ENCODE peak calls at places on chromosomes 2 and 18, in seven cellular contexts. U is K562, Z is HCT116, K is SK-N-SH, Y is H1, L is GM12878, D is HepG2. H is an unnamed sample.

GRCh38 chr2:1051075-1051474 is 100.4 kb downstream of the SNTG2 start:
- DNase-seq in U (no peak), Z (peak), K (peak), Y (no peak), L (no peak), D (peak), H (peak)

GRCh38 chr18:10841203-10841602 is 308.2 kb downstream of the PIEZO2 start:
- DNase-seq in U (no peak), Z (no peak), K (no peak), Y (no peak), L (no peak), D (no peak), H (no peak)

GRCh38 chr2:133817680-133818566 is 249.7 kb upstream of the NCKAP5 start:
- DNase-seq in U (no peak), Z (peak), K (peak), Y (no peak), L (no peak), D (peak), H (no peak)

GRCh38 chr2:229708335-229708734 is 6.0 kb downstream of the DNER start:
- DNase-seq in U (no peak), Z (no peak), K (no peak), Y (no peak), L (no peak), D (no peak), H (no peak)

GRCh38 chr2:172672114-172672513 is 63.5 kb upstream of the RAPGEF4 start:
- DNase-seq in U (no peak), Z (no peak), K (no peak), Y (no peak), L (no peak), D (no peak), H (no peak)

GRCh38 chr2:61770746-61771145 is 83.1 kb downstream of the FAM161A start:
- DNase-seq in U (no peak), Z (peak), K (no peak), Y (no peak), L (no peak), D (no peak), H (no peak)

GRCh38 chr2:53463771-53464726 is 303.6 kb upstream of the CHAC2 start:
- DNase-seq in U (no peak), Z (no peak), K (no peak), Y (no peak), L (no peak), D (no peak), H (peak)

GRCh38 chr2:230913406-230913805 is 11.6 kb downstream of the GPR55 start:
- DNase-seq in U (peak), Z (peak), K (peak), Y (no peak), L (no peak), D (peak), H (no peak)

GRCh38 chr2:112877423-112877822 is 33.5 kb upstream of the IL37 start:
- DNase-seq in U (no peak), Z (no peak), K (no peak), Y (no peak), L (no peak), D (no peak), H (no peak)

GRCh38 chr18:30971338-30971956 is 71.1 kb downstream of the DSC3 start:
- DNase-seq in U (peak), Z (peak), K (peak), Y (no peak), L (no peak), D (peak), H (peak)

GRCh38 chr2:219171231-219171651 is 1.4 kb upstream of the SLC23A3 start:
- DNase-seq in U (peak), Z (peak), K (peak), Y (no peak), L (no peak), D (peak), H (peak)

GRCh38 chr2:72138011-72138881 is 9.4 kb downstream of the CYP26B1 start:
- DNase-seq in U (no peak), Z (no peak), K (peak), Y (no peak), L (no peak), D (peak), H (no peak)

GRCh38 chr2:119249855-119250775 is 26.5 kb downstream of the STEAP3 start:
- DNase-seq in U (no peak), Z (no peak), K (no peak), Y (no peak), L (no peak), D (no peak), H (no peak)

GRCh38 chr18:74980669-74981068 is 228.3 kb downstream of the PTGR3 start:
- DNase-seq in U (no peak), Z (no peak), K (no peak), Y (no peak), L (no peak), D (no peak), H (no peak)

GRCh38 chr2:65729246-65729645 is 296.8 kb upstream of the SPRED2 start:
- DNase-seq in U (no peak), Z (no peak), K (no peak), Y (no peak), L (no peak), D (no peak), H (no peak)

GRCh38 chr18:58221060-58221725 is 177.2 kb downstream of the NEDD4L start:
- DNase-seq in U (peak), Z (peak), K (no peak), Y (peak), L (no peak), D (peak), H (peak)

GRCh38 chr2:218022131-218022850 is 19.5 kb upstream of the TNS1 start:
- DNase-seq in U (no peak), Z (no peak), K (peak), Y (no peak), L (no peak), D (no peak), H (no peak)

GRCh38 chr18:48488388-48488850 is 50.4 kb upstream of the CTIF start:
- DNase-seq in U (no peak), Z (peak), K (no peak), Y (no peak), L (no peak), D (peak), H (peak)

GRCh38 chr2:119308793-119309330 is 57.8 kb downstream of the C2orf76 start:
- DNase-seq in U (no peak), Z (no peak), K (no peak), Y (no peak), L (no peak), D (no peak), H (no peak)

GRCh38 chr18:23824235-23824634 is 135.0 kb downstream of the LAMA3 start:
- DNase-seq in U (no peak), Z (no peak), K (no peak), Y (no peak), L (no peak), D (no peak), H (no peak)

GRCh38 chr2:220682616-220683015 is 889.5 kb downstream of the EPHA4 start:
- DNase-seq in U (no peak), Z (no peak), K (no peak), Y (no peak), L (no peak), D (no peak), H (peak)

GRCh38 chr18:57776767-57777166 is 26.3 kb downstream of the ATP8B1 start:
- DNase-seq in U (peak), Z (no peak), K (no peak), Y (no peak), L (no peak), D (no peak), H (no peak)

GRCh38 chr2:81542119-81542518 is 1237.6 kb upstream of the LRRTM1 start:
- DNase-seq in U (no peak), Z (no peak), K (no peak), Y (no peak), L (no peak), D (no peak), H (no peak)

GRCh38 chr2:96093528-96093927 is 22.8 kb downstream of the ADRA2B start:
- DNase-seq in U (no peak), Z (no peak), K (no peak), Y (no peak), L (no peak), D (no peak), H (no peak)

GRCh38 chr18:43068781-43069180 is 46.7 kb downstream of the RIT2 start:
- DNase-seq in U (no peak), Z (no peak), K (no peak), Y (no peak), L (no peak), D (no peak), H (no peak)

GRCh38 chr18:10131783-10132381 is 218.1 kb downstream of the VAPA start:
- DNase-seq in U (no peak), Z (no peak), K (peak), Y (no peak), L (no peak), D (no peak), H (no peak)

GRCh38 chr2:1548910-1549673 is 135.8 kb downstream of the TPO start:
- DNase-seq in U (no peak), Z (no peak), K (no peak), Y (no peak), L (no peak), D (no peak), H (no peak)

GRCh38 chr2:55419236-55419513 is 481 bp downstream of the CCDC88A start:
- DNase-seq in U (peak), Z (no peak), K (peak), Y (no peak), L (no peak), D (no peak), H (no peak)

GRCh38 chr2:29627366-29627765 is 294.0 kb downstream of the ALK start:
- DNase-seq in U (no peak), Z (no peak), K (no peak), Y (peak), L (no peak), D (no peak), H (no peak)

GRCh38 chr2:191854385-191855372 is 7.8 kb upstream of the CAVIN2 start:
- DNase-seq in U (no peak), Z (no peak), K (no peak), Y (no peak), L (no peak), D (peak), H (peak)

GRCh38 chr2:191856111-191856876 is 9.4 kb upstream of the CAVIN2 start:
- DNase-seq in U (no peak), Z (no peak), K (no peak), Y (no peak), L (no peak), D (no peak), H (no peak)

GRCh38 chr2:191851159-191851558 is 4.3 kb upstream of the CAVIN2 start:
- DNase-seq in U (peak), Z (no peak), K (no peak), Y (no peak), L (no peak), D (no peak), H (no peak)

GRCh38 chr2:191855382-191855781 is 8.5 kb upstream of the CAVIN2 start:
- DNase-seq in U (no peak), Z (no peak), K (no peak), Y (no peak), L (no peak), D (no peak), H (no peak)

DNA sequence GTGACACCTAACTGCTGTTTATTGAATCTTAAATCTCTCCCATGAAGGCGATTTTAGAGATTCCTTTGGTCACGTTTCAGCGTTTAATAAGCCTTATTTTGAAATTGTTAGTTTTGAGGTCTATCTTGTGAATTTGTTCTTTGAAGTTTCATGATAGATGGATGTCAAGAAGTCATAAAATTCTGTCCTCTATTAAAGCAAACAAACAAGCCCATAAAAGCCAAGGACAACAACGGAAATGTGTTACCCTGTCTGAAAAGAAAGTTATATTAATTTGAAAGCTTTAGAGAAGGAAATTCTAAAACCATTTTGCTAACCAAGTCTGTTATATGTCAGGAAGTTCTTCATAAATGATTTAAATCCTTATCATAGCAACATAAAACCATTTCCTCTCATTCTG is 7.0 kb upstream of the CAVIN2 start:
- DNase-seq in U (no peak), Z (no peak), K (no peak), Y (no peak), L (no peak), D (no peak), H (no peak)
- TF ChIP-seq JUND in U (no peak), Z (no peak), K (no peak), Y (no peak), L (no peak), D (no peak), H (no peak)

DNA sequence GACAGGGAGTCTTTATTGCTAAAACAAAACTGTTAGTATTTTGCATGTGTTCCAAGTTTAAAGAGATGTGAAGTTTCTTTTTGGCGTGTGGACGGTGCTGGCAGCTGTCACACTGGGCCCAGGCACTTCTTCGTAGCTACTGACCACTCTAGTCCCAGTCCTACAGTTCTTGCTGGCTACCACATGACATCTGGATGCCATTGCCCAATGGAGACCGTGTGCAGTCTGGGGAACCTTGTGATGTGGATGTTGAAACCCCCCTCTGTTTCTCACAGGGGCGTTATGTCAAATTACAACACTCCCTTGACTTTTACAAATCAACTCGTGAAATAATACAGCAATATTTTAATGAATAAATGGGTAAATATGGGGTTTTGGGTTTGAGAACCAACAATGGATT is 1.1 kb downstream of the GPD2 start:
- DNase-seq in U (peak), Z (no peak), K (no peak), Y (no peak), L (no peak), D (no peak), H (no peak)
- TF ChIP-seq JUND in U (no peak), Z (no peak), K (no peak), Y (no peak), L (no peak), D (no peak), H (no peak)

DNA sequence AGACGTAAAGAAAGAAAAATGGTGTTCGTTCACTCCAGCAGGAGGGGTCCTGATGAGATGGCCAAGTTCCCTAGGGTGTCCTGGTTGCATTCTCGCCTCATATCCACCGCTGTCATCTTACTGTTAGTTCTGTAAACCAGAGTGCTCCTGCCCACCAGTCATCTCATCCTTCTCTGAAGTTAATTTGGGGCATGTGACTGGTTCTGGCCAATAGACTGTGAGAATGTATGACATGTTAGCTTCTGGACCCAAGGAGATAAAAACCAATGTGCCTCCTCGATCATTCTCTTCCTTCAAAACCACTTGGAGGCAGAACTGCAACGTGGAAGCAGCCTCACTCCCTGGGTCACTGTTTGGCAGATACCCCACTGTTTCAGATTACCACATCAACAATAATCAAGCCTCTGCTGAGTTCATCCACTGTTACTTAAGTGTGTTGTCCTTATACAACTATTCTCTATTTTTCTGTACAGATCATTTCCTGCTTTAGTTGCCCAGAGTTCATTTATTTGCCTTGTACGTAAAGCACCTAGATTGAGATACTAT is 759.1 kb downstream of the TSN start:
- DNase-seq in U (no peak), Z (no peak), K (no peak), Y (no peak), L (no peak), D (no peak), H (no peak)
- TF ChIP-seq JUND in U (no peak), Z (no peak), K (no peak), Y (no peak), L (no peak), D (no peak), H (no peak)

GRCh38 chr2:64419591-64420165 is 34.3 kb upstream of the LGALSL start:
- DNase-seq in U (no peak), Z (no peak), K (no peak), Y (no peak), L (no peak), D (no peak), H (no peak)
- TF ChIP-seq JUND in U (no peak), Z (no peak), K (no peak), Y (no peak), L (no peak), D (no peak), H (no peak)

GRCh38 chr2:166156985-166157490 is 29.2 kb upstream of the SCN1A start:
- DNase-seq in U (no peak), Z (no peak), K (no peak), Y (no peak), L (no peak), D (peak), H (no peak)
- TF ChIP-seq JUND in U (no peak), Z (no peak), K (no peak), Y (no peak), L (no peak), D (no peak), H (no peak)

GRCh38 chr2:181812106-181812745 is 79.3 kb upstream of the ITPRID2 start:
- DNase-seq in U (no peak), Z (no peak), K (no peak), Y (no peak), L (no peak), D (no peak), H (no peak)

GRCh38 chr2:181810823-181811695 is 80.5 kb upstream of the ITPRID2 start:
- DNase-seq in U (peak), Z (peak), K (peak), Y (no peak), L (no peak), D (peak), H (no peak)

GRCh38 chr2:181818826-181819225 is 72.7 kb upstream of the ITPRID2 start:
- DNase-seq in U (no peak), Z (no peak), K (no peak), Y (no peak), L (no peak), D (no peak), H (no peak)

GRCh38 chr2:181818036-181818680 is 73.4 kb upstream of the ITPRID2 start:
- DNase-seq in U (no peak), Z (no peak), K (no peak), Y (no peak), L (no peak), D (no peak), H (no peak)

GRCh38 chr2:181813963-181814565 is 77.5 kb upstream of the ITPRID2 start:
- DNase-seq in U (no peak), Z (no peak), K (no peak), Y (no peak), L (no peak), D (no peak), H (no peak)
- TF ChIP-seq JUND in U (no peak), Z (no peak), K (no peak), Y (no peak), L (no peak), D (no peak), H (no peak)

GRCh38 chr18:79935098-79935480 is 16.4 kb downstream of the SLC66A2 start:
- DNase-seq in U (no peak), Z (no peak), K (no peak), Y (no peak), L (no peak), D (no peak), H (no peak)
- TF ChIP-seq JUND in U (no peak), Z (no peak), K (no peak), Y (no peak), L (no peak), D (no peak), H (no peak)

H was measured in T47D.